ENCODE peak calls at places on chromosomes 2 and 18, in ten cellular contexts. T is WTC11; R is stimulated activated naive CD8-positive, alpha-beta T cell treated with anti-CD3 and anti-CD28 coated beads, Interleukin-15, Interleukin-2, amounts not matched to agents 100 U/mL and 50 U/mL, for 24 hours; D is left cardiac atrium; L is activated CD8-positive, alpha-beta T cell treated with anti-CD3 and anti-CD28 coated beads, Interleukin-2, amount 10 ng/mL, durations not matched to agents 7 days and 5 days; J is Right ventricle myocardium superior; E is right lobe of liver; U is esophagus mucosa; I is body of pancreas; K is heart right ventricle. V is an unnamed sample.

GRCh38 chr18:631560-631959 is 25.9 kb upstream of the TYMS start:
- ATAC-seq in T (no peak), R (no peak), D (no peak), L (no peak), J (no peak), E (no peak), U (no peak), I (no peak), K (no peak), V (no peak)

GRCh38 chr2:28621172-28622100 is 125.6 kb downstream of the PLB1 start:
- ATAC-seq in T (peak; percentile 83), R (peak; percentile 57), D (peak; percentile 82), L (peak; percentile 84), J (peak; percentile 67), E (peak; percentile 95), U (peak; percentile 83), I (peak; percentile 93), K (peak; percentile 82), V (peak; percentile 89)

GRCh38 chr2:195810340-195811098 is 153.5 kb downstream of the SLC39A10 start:
- ATAC-seq in T (no peak), R (no peak), D (no peak), L (no peak), J (no peak), E (no peak), U (no peak), I (no peak), K (no peak), V (no peak)

GRCh38 chr2:65351234-65351947 is 81.0 kb downstream of the SPRED2 start:
- ATAC-seq in T (no peak), R (no peak), D (peak; percentile 65), L (no peak), J (peak; percentile 69), E (no peak), U (no peak), I (no peak), K (peak; percentile 44), V (no peak)

GRCh38 chr2:64090264-64090663 is 54.0 kb downstream of the PELI1 start:
- ATAC-seq in T (no peak), R (no peak), D (no peak), L (no peak), J (no peak), E (no peak), U (peak; percentile 27), I (no peak), K (no peak), V (no peak)

GRCh38 chr2:3312576-3313345 is 64.9 kb downstream of the EIPR1 start:
- ATAC-seq in T (no peak), R (no peak), D (peak; percentile 12), L (no peak), J (no peak), E (no peak), U (no peak), I (no peak), K (no peak), V (no peak)

GRCh38 chr2:70779911-70780580 is 10.4 kb downstream of the FIGLA start:
- ATAC-seq in T (no peak), R (no peak), D (no peak), L (no peak), J (no peak), E (no peak), U (peak; percentile 64), I (no peak), K (no peak), V (no peak)

GRCh38 chr2:218615868-218616315 is 8.2 kb downstream of the PLCD4 start:
- ATAC-seq in T (no peak), R (no peak), D (no peak), L (no peak), J (peak; percentile 55), E (peak; percentile 100), U (no peak), I (no peak), K (no peak), V (peak; percentile 90)

GRCh38 chr18:63099848-63100625 is 219.5 kb downstream of the BCL2 start:
- ATAC-seq in T (no peak), R (no peak), D (peak; percentile 95), L (no peak), J (peak; percentile 97), E (peak; percentile 94), U (no peak), I (peak; percentile 91), K (peak; percentile 99), V (no peak)

GRCh38 chr2:209532321-209532720 is 108.5 kb downstream of the MAP2 start:
- ATAC-seq in T (no peak), R (no peak), D (no peak), L (no peak), J (no peak), E (no peak), U (no peak), I (no peak), K (no peak), V (no peak)

GRCh38 chr18:44871771-44872170 is 191.1 kb downstream of the SETBP1 start:
- ATAC-seq in T (no peak), R (peak; percentile 43), D (no peak), L (no peak), J (no peak), E (no peak), U (no peak), I (no peak), K (no peak), V (no peak)

GRCh38 chr2:168697668-168698121 is 104.7 kb upstream of the NOSTRIN start:
- ATAC-seq in T (peak; percentile 28), R (no peak), D (no peak), L (no peak), J (peak; percentile 39), E (no peak), U (peak; percentile 69), I (no peak), K (peak; percentile 55), V (no peak)

V was measured in gastroesophageal sphincter.